ENCODE peak calls at places on chromosome 9, in four cellular contexts. One of them, this sample, is unnamed.
A peak's percentile ranks its signal among the peaks of the same experiment; 100 is the strongest.

GRCh38 chr9:93231121-93231694 is 47.3 kb downstream of the WNK2 start:
- DNase-seq in OCI-LY7: no peak
- DNase-seq in tibial nerve: peak; percentile 32
- DNase-seq in astrocyte of the spinal cord: no peak
- DNase-seq in this sample: no peak

GRCh38 chr9:70120834-70121510 is 77.3 kb downstream of the MAMDC2 start:
- DNase-seq in tibial nerve: peak; percentile 50
- DNase-seq in OCI-LY7: no peak
- DNase-seq in astrocyte of the spinal cord: peak; percentile 97
- DNase-seq in this sample: peak; percentile 93

GRCh38 chr9:72460342-72461312 is 60.8 kb upstream of the TMC1 start:
- DNase-seq in tibial nerve: no peak
- DNase-seq in astrocyte of the spinal cord: no peak
- DNase-seq in OCI-LY7: no peak
- DNase-seq in this sample: no peak

GRCh38 chr9:120071760-120072159 is 508.2 kb downstream of the CDK5RAP2 start:
- DNase-seq in astrocyte of the spinal cord: no peak
- DNase-seq in OCI-LY7: no peak
- DNase-seq in tibial nerve: no peak
- DNase-seq in this sample: no peak

GRCh38 chr9:21812415-21812814 is 10.0 kb downstream of the MTAP start:
- DNase-seq in astrocyte of the spinal cord: peak; percentile 52
- DNase-seq in OCI-LY7: no peak
- DNase-seq in tibial nerve: no peak
- DNase-seq in this sample: peak; percentile 90

GRCh38 chr9:99559776-99560175 is 261.9 kb upstream of the NR4A3 start:
- DNase-seq in astrocyte of the spinal cord: no peak
- DNase-seq in OCI-LY7: no peak
- DNase-seq in tibial nerve: no peak
- DNase-seq in this sample: no peak

GRCh38 chr9:118652258-118652657 is 717.0 kb downstream of the BRINP1 start:
- DNase-seq in OCI-LY7: no peak
- DNase-seq in astrocyte of the spinal cord: no peak
- DNase-seq in tibial nerve: no peak
- DNase-seq in this sample: peak; percentile 79

GRCh38 chr9:97362777-97363545 is 48.9 kb upstream of the TDRD7 start:
- DNase-seq in OCI-LY7: no peak
- DNase-seq in tibial nerve: no peak
- DNase-seq in astrocyte of the spinal cord: no peak
- DNase-seq in this sample: no peak

GRCh38 chr9:88803551-88804288 is 187.5 kb upstream of the S1PR3 start:
- DNase-seq in OCI-LY7: no peak
- DNase-seq in tibial nerve: no peak
- DNase-seq in astrocyte of the spinal cord: no peak
- DNase-seq in this sample: no peak

GRCh38 chr9:69386651-69387050 is 61.6 kb downstream of the ENTREP1 start:
- DNase-seq in OCI-LY7: no peak
- DNase-seq in astrocyte of the spinal cord: no peak
- DNase-seq in tibial nerve: no peak
- DNase-seq in this sample: no peak

GRCh38 chr9:124498499-124499146 is 8.6 kb downstream of the NR5A1 start:
- DNase-seq in tibial nerve: no peak
- DNase-seq in OCI-LY7: no peak
- DNase-seq in astrocyte of the spinal cord: no peak
- DNase-seq in this sample: no peak

DNA sequence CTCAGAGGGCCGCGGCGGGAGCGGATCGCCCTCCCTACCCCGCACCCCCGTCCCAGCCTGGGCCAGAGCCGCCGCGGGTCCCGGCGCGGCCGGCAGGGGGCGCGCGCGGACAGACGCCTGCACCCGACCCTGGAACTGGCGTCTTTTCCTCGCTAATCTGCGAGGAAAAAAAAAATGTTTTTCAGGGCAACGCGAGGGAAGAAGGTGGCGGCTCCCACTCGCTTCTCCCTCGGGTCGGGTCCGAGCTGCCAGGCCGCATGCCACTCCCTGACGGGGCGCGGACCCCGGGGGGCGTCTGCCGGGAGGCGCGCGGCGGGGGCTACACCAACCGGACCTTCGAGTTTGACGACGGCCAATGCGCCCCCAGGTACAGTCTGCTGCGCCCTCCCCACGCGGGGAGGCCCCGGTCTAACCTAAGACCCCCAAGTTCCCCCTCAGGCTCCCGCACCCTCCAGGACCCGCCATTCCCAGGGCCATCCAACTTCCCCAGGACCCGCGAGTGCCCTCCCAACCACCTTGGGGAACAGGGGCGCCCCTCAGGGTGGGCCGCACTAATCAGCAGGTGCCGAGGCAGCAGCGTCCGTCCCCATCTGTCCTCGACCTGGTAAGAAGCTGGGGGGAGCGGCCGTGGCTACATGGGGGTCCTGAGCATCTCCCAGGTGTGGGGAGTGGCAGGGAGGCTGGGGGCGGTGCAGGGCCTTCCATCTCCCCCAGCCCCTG is at the start of gene KCNT1:
- DNase-seq in OCI-LY7: peak; percentile 22
- DNase-seq in tibial nerve: no peak
- DNase-seq in astrocyte of the spinal cord: peak; percentile 27
- DNase-seq in this sample: peak; percentile 23
- TF ChIP-seq CTCF in OCI-LY7: peak; percentile 81
- TF ChIP-seq CTCF in tibial nerve: peak; percentile 77
- TF ChIP-seq CTCF in astrocyte of the spinal cord: peak; percentile 75
- TF ChIP-seq CTCF in this sample: no peak

GRCh38 chr9:35758475-35759050 is 4.5 kb upstream of the MSMP start:
- DNase-seq in tibial nerve: no peak
- DNase-seq in astrocyte of the spinal cord: no peak
- DNase-seq in OCI-LY7: no peak
- DNase-seq in this sample: no peak
- H3K4me3 ChIP-seq in tibial nerve: no peak overlapping the region
- H3K4me3 ChIP-seq in astrocyte of the spinal cord: no peak overlapping the region
- H3K4me3 ChIP-seq in OCI-LY7: peak overlapping the region; percentile 74
- H3K4me3 ChIP-seq in this sample: no peak overlapping the region

DNA sequence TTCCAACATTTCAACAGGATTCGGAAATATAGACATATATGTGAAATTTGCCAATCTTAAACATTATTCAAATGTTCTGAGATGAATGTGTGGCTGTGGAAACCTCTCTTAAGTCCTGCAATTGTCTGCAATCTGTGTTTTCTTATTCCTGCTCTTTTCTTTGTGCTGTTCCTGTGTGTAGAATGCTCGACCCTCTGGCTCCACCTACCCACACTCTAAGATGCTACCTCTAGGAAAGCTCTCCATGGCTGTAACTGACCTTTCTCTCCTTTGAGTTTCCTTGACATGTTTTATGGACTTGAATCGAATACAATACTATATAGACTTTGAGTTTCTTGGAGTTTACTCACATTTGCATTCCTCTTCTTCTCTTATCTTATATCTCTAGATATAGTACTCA is 120.6 kb upstream of the ASTN2 start:
- DNase-seq in tibial nerve: no peak
- DNase-seq in astrocyte of the spinal cord: no peak
- DNase-seq in OCI-LY7: no peak
- DNase-seq in this sample: no peak
- TF ChIP-seq CTCF in tibial nerve: no peak
- TF ChIP-seq CTCF in astrocyte of the spinal cord: no peak
- TF ChIP-seq CTCF in OCI-LY7: no peak
- TF ChIP-seq CTCF in this sample: no peak

GRCh38 chr9:35791321-35791921 is at the start of gene NPR2:
- DNase-seq in OCI-LY7: no peak
- DNase-seq in astrocyte of the spinal cord: no peak
- DNase-seq in tibial nerve: no peak
- DNase-seq in this sample: peak; percentile 10
- H3K4me3 ChIP-seq in OCI-LY7: no peak within 1 kb of the TSS
- H3K4me3 ChIP-seq in astrocyte of the spinal cord: peak within 1 kb of the TSS; percentile 53
- H3K4me3 ChIP-seq in tibial nerve: peak within 1 kb of the TSS; percentile 69
- H3K4me3 ChIP-seq in this sample: peak within 1 kb of the TSS; percentile 33

DNA sequence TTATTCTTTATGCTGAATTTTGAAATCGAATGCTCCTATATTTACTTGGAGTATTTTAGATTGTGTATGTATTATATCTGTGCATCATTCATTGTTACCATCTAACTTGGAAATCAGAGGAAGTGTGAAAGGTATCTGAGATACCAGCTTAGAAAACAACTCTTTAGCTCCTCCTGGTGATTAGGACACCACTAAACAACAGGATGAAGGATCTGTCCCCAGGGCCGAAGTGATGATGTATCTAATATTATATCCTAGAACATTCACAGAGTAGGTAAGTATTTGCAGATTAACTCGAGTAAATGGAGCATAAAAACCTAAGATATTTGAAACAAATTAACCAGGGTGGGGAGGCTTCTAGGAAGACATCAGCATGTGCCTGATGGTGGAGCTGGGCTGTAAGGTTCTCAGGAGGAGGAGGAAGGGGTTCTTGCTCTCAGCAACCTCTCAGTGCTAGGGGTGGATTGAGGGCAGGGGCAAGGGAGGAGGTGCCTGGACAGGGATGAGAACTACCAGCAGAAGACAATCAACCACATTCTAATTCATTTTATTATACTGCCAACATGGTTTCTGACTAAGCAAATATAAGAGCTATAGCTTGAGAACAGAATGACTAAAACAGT is 2.6 kb upstream of the NFIL3 start:
- DNase-seq in astrocyte of the spinal cord: peak; percentile 60
- DNase-seq in tibial nerve: no peak
- DNase-seq in OCI-LY7: peak; percentile 73
- DNase-seq in this sample: peak; percentile 75
- TF ChIP-seq CTCF in astrocyte of the spinal cord: peak; percentile 50
- TF ChIP-seq CTCF in tibial nerve: peak; percentile 69
- TF ChIP-seq CTCF in OCI-LY7: peak; percentile 88
- TF ChIP-seq CTCF in this sample: peak; percentile 66

GRCh38 chr9:137089232-137089947 is 2.6 kb downstream of the MAN1B1 start:
- DNase-seq in astrocyte of the spinal cord: no peak
- DNase-seq in tibial nerve: no peak
- DNase-seq in OCI-LY7: no peak
- DNase-seq in this sample: no peak
- H3K4me3 ChIP-seq in astrocyte of the spinal cord: no peak overlapping the region
- H3K4me3 ChIP-seq in tibial nerve: no peak overlapping the region
- H3K4me3 ChIP-seq in OCI-LY7: no peak overlapping the region
- H3K4me3 ChIP-seq in this sample: no peak overlapping the region

This sample was measured in epithelial cell of esophagus.